ENCODE peak calls at places on chromosomes 6 and 20, in seven cellular contexts. M, W, N, B, V, E and Z are unnamed samples.
A peak's percentile ranks its signal among the peaks of the same experiment; 100 is the strongest.

GRCh38 chr20:33684533-33685327 is 1.5 kb downstream of the E2F1 start:
- DNase-seq in M (no peak), W (peak; percentile 65), N (no peak), B (no peak), V (no peak), E (no peak), Z (peak; percentile 84)

GRCh38 chr6:106870824-106871300 is 103.7 kb downstream of the CD24 start:
- DNase-seq in M (peak; percentile 78), W (no peak), N (peak; percentile 35), B (no peak), V (no peak), E (peak; percentile 81), Z (no peak)

GRCh38 chr6:446418-447366 is 55.1 kb downstream of the IRF4 start:
- DNase-seq in M (no peak), W (no peak), N (peak; percentile 25), B (no peak), V (no peak), E (no peak), Z (no peak)

GRCh38 chr6:42970859-42971612 is 7.9 kb downstream of the PEX6 start:
- DNase-seq in M (no peak), W (no peak), N (peak; percentile 49), B (peak; percentile 32), V (no peak), E (no peak), Z (no peak)

GRCh38 chr6:35893246-35893645 is 27.7 kb downstream of the SRPK1 start:
- DNase-seq in M (no peak), W (no peak), N (no peak), B (no peak), V (no peak), E (no peak), Z (no peak)

GRCh38 chr20:60053125-60053812 is 95.0 kb downstream of the CDH26 start:
- DNase-seq in M (no peak), W (no peak), N (no peak), B (peak; percentile 20), V (no peak), E (no peak), Z (no peak)

GRCh38 chr20:16553161-16553560 is 20.1 kb downstream of the KIF16B start:
- DNase-seq in M (no peak), W (no peak), N (no peak), B (no peak), V (no peak), E (no peak), Z (no peak)

GRCh38 chr6:14276667-14277404 is 159.3 kb downstream of the CD83 start:
- DNase-seq in M (no peak), W (no peak), N (no peak), B (no peak), V (no peak), E (no peak), Z (no peak)

DNA sequence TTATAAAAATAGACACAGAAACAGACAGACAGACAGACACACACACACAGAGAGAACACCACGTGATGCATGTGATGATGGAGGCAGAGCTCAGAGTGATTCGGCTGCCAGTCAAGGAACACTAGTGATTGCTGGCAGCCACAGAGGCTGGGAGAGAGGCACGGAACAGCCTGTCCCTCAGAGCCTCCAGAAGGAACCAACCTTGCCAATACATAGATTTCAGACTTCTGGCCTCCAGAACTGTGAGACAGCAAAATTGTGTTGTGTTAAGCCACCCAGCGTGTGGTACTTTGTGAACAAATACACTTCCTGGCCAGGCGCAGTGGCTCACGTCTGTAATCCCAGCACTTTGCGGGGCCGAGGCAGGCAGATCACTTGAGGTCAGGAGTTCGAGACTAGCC is 9.5 kb upstream of the PARD6B start:
- DNase-seq in M (no peak), W (no peak), N (no peak), B (no peak), V (no peak), E (no peak), Z (no peak)
- H2AFZ ChIP-seq in M (no peak overlapping the region), W (peak overlapping the region; percentile 81), N (no peak overlapping the region), B (no peak overlapping the region), V (peak overlapping the region; percentile 43), E (peak overlapping the region; percentile 68), Z (no peak overlapping the region)

DNA sequence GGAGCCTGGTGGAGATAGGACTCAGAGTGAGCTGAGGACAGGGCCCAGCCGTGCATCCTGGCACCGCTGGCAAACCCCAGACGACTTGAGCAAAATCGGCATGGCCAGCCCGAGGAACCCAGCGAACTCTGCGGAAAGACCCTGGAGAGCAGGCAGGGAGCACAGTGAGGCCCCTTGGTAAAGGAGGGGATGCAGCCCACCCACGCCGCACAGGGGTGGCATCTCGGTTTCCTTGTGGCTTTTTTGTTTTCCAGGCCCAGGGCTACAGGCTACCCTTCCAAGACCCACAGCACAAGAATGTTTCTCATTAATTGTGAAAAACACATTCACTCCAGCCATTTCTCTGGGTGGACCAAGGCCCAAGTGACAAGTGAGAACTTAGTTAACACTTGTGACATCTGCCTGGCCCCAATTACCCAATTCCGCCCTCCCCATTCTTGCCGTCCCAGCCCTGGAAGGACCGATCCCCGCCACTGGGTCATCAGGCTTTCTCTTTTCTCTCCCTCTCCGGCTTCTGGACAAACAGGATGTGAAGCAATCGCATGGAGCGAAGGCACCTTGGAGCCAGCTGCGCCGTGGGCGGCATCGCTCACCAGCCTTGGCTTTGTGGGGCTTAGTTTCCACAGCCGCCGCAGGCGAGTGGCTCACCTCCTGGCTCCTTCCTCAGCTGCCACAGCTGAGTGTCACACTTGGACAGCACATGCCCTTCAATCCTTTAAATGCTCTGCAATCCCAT is 71.2 kb downstream of the BMP7 start:
- DNase-seq in M (peak; percentile 91), W (no peak), N (no peak), B (no peak), V (no peak), E (no peak), Z (no peak)
- TF ChIP-seq EZH2 in M (no peak), W (no peak), N (no peak), B (no peak), V (no peak), E (no peak), Z (no peak)

GRCh38 chr20:7848351-7848750 is 91.9 kb downstream of the HAO1 start:
- DNase-seq in M (no peak), W (no peak), N (no peak), B (no peak), V (no peak), E (no peak), Z (no peak)
- H3K4me3 ChIP-seq in M (no peak overlapping the region), W (no peak overlapping the region), N (no peak overlapping the region), B (no peak overlapping the region), V (no peak overlapping the region), E (no peak overlapping the region), Z (no peak overlapping the region)

GRCh38 chr6:73519943-73520687 is 717 bp downstream of the EEF1A1 start:
- DNase-seq in M (peak; percentile 76), W (peak; percentile 57), N (peak; percentile 43), B (peak; percentile 59), V (no peak), E (peak; percentile 78), Z (peak; percentile 73)

GRCh38 chr6:73525546-73526330 is 4.9 kb upstream of the EEF1A1 start:
- DNase-seq in M (no peak), W (no peak), N (no peak), B (no peak), V (no peak), E (no peak), Z (no peak)

GRCh38 chr6:73521351-73522254 is 771 bp upstream of the EEF1A1 start:
- DNase-seq in M (peak; percentile 80), W (peak; percentile 86), N (peak; percentile 53), B (peak; percentile 69), V (no peak), E (no peak), Z (no peak)

GRCh38 chr6:73520688-73521350 is at the start of gene EEF1A1:
- DNase-seq in M (peak; percentile 100), W (peak; percentile 100), N (peak; percentile 98), B (peak; percentile 98), V (peak; percentile 99), E (peak; percentile 95), Z (peak; percentile 100)

GRCh38 chr6:73523434-73524123 is 2.7 kb upstream of the EEF1A1 start:
- DNase-seq in M (peak; percentile 58), W (peak; percentile 76), N (peak; percentile 73), B (peak; percentile 66), V (peak; percentile 76), E (no peak), Z (no peak)
- H2AFZ ChIP-seq in M (peak overlapping the region; percentile 92), W (peak overlapping the region; percentile 72), N (peak overlapping the region; percentile 91), B (no peak overlapping the region), V (no peak overlapping the region), E (peak overlapping the region; percentile 94), Z (no peak overlapping the region)

GRCh38 chr20:3661060-3661820 is 2.0 kb downstream of the GFRA4 start:
- DNase-seq in M (no peak), W (peak; percentile 62), N (no peak), B (no peak), V (no peak), E (no peak), Z (no peak)
- TF ChIP-seq EZH2 in M (peak; percentile 71), W (peak; percentile 39), N (peak; percentile 50), B (no peak), V (no peak), E (peak; percentile 91), Z (no peak)

DNA sequence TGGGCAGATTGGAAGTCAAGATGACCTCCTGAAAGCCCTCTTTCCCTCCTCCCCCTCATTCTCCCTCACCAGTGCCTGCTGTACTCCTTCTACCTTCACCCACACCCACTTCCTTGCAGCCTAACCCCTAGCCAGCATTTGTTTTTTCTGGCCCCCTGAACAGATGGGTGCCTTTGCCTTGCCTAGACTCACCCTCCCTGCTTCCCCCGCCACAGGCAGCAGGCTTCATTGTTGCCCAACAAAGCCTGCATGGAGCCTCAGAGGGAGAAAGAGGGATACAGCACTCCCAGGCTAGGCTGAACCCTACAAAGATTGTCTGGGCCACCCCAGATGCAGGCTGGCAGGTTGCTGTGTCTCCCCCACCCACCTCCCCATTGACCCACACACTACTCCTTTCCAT is 2.7 kb downstream of the MOCS1 start:
- DNase-seq in M (no peak), W (no peak), N (no peak), B (no peak), V (no peak), E (no peak), Z (no peak)
- H3K4me3 ChIP-seq in M (no peak overlapping the region), W (no peak overlapping the region), N (no peak overlapping the region), B (no peak overlapping the region), V (no peak overlapping the region), E (no peak overlapping the region), Z (no peak overlapping the region)

GRCh38 chr6:81767163-81768000 is 14.9 kb upstream of the TENT5A start:
- DNase-seq in M (peak; percentile 5), W (peak; percentile 26), N (peak; percentile 65), B (peak; percentile 42), V (no peak), E (no peak), Z (no peak)

GRCh38 chr6:81770395-81770794 is 17.9 kb upstream of the TENT5A start:
- DNase-seq in M (no peak), W (no peak), N (no peak), B (no peak), V (no peak), E (no peak), Z (no peak)

GRCh38 chr6:81772741-81773140 is 20.3 kb upstream of the TENT5A start:
- DNase-seq in M (peak; percentile 85), W (no peak), N (peak; percentile 70), B (no peak), V (no peak), E (no peak), Z (no peak)

GRCh38 chr6:81768150-81768942 is 15.9 kb upstream of the TENT5A start:
- DNase-seq in M (no peak), W (no peak), N (no peak), B (peak; percentile 37), V (no peak), E (no peak), Z (no peak)

GRCh38 chr6:81769834-81770233 is 17.4 kb upstream of the TENT5A start:
- DNase-seq in M (peak; percentile 66), W (peak; percentile 49), N (peak; percentile 81), B (no peak), V (no peak), E (no peak), Z (peak; percentile 27)
- H2AFZ ChIP-seq in M (no peak overlapping the region), W (peak overlapping the region; percentile 29), N (no peak overlapping the region), B (no peak overlapping the region), V (no peak overlapping the region), E (no peak overlapping the region), Z (peak overlapping the region; percentile 89)